ENCODE peak calls at places on chromosomes 1 and 21, in five cellular contexts. B is H9, I is trophoblast cell, Z is neuronal stem cell, Q is H1. T is an unnamed sample.

GRCh38 chr1:58047265-58047858 is 499.2 kb downstream of the OMA1 start:
- DNase-seq in B (no peak), I (peak; percentile 46), Z (no peak), Q (no peak), T (peak; percentile 9)

GRCh38 chr21:43881283-43881682 is 16.3 kb downstream of the AGPAT3 start:
- DNase-seq in B (no peak), I (no peak), Z (no peak), Q (no peak), T (no peak)

GRCh38 chr1:9539829-9540550 is 725 bp downstream of the SLC25A33 start:
- DNase-seq in B (peak; percentile 48), I (peak; percentile 33), Z (peak; percentile 56), Q (no peak), T (peak; percentile 76)

GRCh38 chr1:207962716-207963428 is 51.9 kb upstream of the CD34 start:
- DNase-seq in B (no peak), I (peak; percentile 22), Z (no peak), Q (no peak), T (no peak)

GRCh38 chr1:203120325-203121138 is 7.0 kb upstream of the ADORA1 start:
- DNase-seq in B (peak; percentile 14), I (no peak), Z (no peak), Q (no peak), T (no peak)

GRCh38 chr1:10338047-10338446 is 60.8 kb upstream of the PGD start:
- DNase-seq in B (peak; percentile 61), I (peak; percentile 26), Z (peak; percentile 21), Q (peak; percentile 7), T (peak; percentile 36)

GRCh38 chr1:115088115-115088794 is 1.0 kb downstream of the TSPAN2 start:
- DNase-seq in B (no peak), I (no peak), Z (no peak), Q (no peak), T (no peak)

GRCh38 chr1:198212675-198213074 is 55.9 kb downstream of the NEK7 start:
- DNase-seq in B (no peak), I (peak; percentile 92), Z (no peak), Q (no peak), T (peak; percentile 93)

GRCh38 chr1:180911640-180912161 is 996 bp upstream of the KIAA1614 start:
- DNase-seq in B (peak; percentile 43), I (peak; percentile 48), Z (no peak), Q (no peak), T (peak; percentile 38)

GRCh38 chr1:68204965-68205630 is 27.2 kb downstream of the WLS start:
- DNase-seq in B (no peak), I (no peak), Z (no peak), Q (no peak), T (no peak)

GRCh38 chr1:194705123-194705522 is 1518.7 kb upstream of the B3GALT2 start:
- DNase-seq in B (no peak), I (peak; percentile 56), Z (no peak), Q (no peak), T (no peak)

GRCh38 chr1:54947540-54947939 is 32.9 kb upstream of the TMEM61 start:
- DNase-seq in B (no peak), I (no peak), Z (no peak), Q (no peak), T (no peak)

GRCh38 chr1:54945393-54945936 is 35.0 kb upstream of the TMEM61 start:
- DNase-seq in B (no peak), I (no peak), Z (no peak), Q (no peak), T (no peak)

GRCh38 chr1:54942976-54943375 is 37.5 kb upstream of the TMEM61 start:
- DNase-seq in B (no peak), I (no peak), Z (no peak), Q (no peak), T (no peak)

GRCh38 chr1:54940027-54940426 is 40.4 kb upstream of the TMEM61 start:
- DNase-seq in B (no peak), I (no peak), Z (no peak), Q (no peak), T (no peak)

GRCh38 chr1:54944610-54945392 is 35.6 kb upstream of the TMEM61 start:
- DNase-seq in B (peak; percentile 83), I (peak; percentile 85), Z (peak; percentile 67), Q (peak; percentile 54), T (peak; percentile 82)
- H2BK12ac ChIP-seq in B (no peak overlapping the region), I (no peak overlapping the region), Z (no peak overlapping the region), Q (peak overlapping the region; percentile 56), T (no peak overlapping the region)

GRCh38 chr1:201582977-201583376 is 44.0 kb downstream of the NAV1 start:
- DNase-seq in B (no peak), I (no peak), Z (no peak), Q (no peak), T (no peak)

GRCh38 chr1:201583663-201584062 is 44.7 kb downstream of the NAV1 start:
- DNase-seq in B (no peak), I (no peak), Z (no peak), Q (no peak), T (no peak)

GRCh38 chr1:201585099-201585498 is 46.2 kb downstream of the NAV1 start:
- DNase-seq in B (no peak), I (no peak), Z (no peak), Q (no peak), T (peak; percentile 87)

GRCh38 chr1:201584510-201584991 is 45.6 kb downstream of the NAV1 start:
- DNase-seq in B (no peak), I (peak; percentile 20), Z (no peak), Q (no peak), T (peak; percentile 96)

DNA sequence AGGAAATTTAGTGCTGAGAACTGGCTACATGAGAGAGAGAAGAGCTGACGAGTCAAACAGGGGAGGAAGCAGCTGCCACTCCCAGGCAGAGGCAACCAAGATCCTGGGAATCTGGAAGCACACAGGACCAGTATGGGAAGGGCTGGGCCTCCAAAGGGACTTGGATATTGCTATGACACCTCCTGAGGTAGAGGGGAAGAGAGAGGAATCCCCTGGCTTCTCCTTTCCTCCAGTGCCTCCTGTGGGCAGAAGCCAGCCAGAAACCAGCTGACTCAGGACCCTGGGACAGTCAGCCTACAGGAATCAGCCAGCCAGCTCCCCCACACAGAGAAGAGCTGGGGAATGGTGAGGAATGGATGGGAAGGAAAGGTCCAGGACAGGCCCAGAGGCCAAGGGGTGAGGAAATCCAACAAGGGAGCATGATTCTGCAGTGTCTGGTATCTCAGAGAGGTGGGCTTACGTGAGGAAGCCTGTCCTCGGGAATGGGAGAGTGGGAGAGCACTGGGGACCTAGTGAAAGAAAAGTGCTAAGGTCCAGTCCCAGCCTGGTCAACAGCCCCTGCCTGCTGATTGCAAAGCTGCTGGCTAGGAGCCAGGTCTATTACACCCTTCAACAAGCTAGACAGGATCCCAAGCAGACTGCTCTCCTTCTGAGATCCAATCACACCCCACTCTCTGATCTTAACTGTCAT is 43.5 kb downstream of the NAV1 start:
- DNase-seq in B (no peak), I (no peak), Z (no peak), Q (no peak), T (peak; percentile 90)
- H3K23ac ChIP-seq in B (no peak overlapping the region), I (no peak overlapping the region), Z (no peak overlapping the region), Q (no peak overlapping the region), T (peak overlapping the region; percentile 14)

DNA sequence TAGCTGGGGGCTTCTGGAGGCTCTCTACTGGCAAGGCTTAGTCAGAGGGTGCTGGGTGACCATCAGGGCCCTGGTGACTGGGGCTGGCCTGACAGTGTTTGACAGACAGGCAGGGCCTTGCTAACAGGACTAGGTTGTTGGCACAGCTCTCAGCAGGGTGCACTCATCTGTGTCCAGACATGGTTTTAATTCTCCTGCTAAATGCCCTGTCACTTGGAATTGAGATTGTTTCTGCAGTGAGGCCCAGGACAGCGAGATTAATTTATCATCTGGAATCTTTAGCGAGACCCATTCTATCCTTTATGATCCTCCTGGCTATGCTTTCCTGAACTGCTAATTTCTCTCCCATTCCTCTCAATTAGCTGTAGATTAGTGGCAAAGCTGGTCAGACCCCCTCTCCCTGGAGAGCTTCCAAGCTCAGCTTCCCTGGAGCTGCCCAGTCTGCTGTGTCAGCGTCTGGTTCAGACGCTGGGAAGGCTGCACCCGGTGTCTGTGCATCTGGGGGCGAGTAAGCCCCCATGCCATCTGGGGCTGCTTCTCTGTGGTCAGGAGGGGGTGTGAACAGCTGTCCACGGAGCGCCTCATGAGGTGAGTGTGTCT is 20.9 kb downstream of the SLC6A17 start:
- DNase-seq in B (no peak), I (no peak), Z (no peak), Q (no peak), T (no peak)
- H2BK12ac ChIP-seq in B (no peak overlapping the region), I (no peak overlapping the region), Z (no peak overlapping the region), Q (no peak overlapping the region), T (no peak overlapping the region)

GRCh38 chr1:148333875-148334338 is 149.2 kb downstream of the PPIAL4G start:
- DNase-seq in B (no peak), I (no peak), Z (no peak), Q (no peak), T (no peak)

GRCh38 chr1:148328884-148329283 is 154.2 kb downstream of the PPIAL4G start:
- DNase-seq in B (no peak), I (no peak), Z (no peak), Q (no peak), T (no peak)

GRCh38 chr1:148334339-148335130 is 148.6 kb downstream of the PPIAL4G start:
- DNase-seq in B (peak; percentile 97), I (peak; percentile 84), Z (peak; percentile 76), Q (peak; percentile 86), T (peak; percentile 96)
- H3K23ac ChIP-seq in B (no peak overlapping the region), I (no peak overlapping the region), Z (peak overlapping the region; percentile 95), Q (no peak overlapping the region), T (no peak overlapping the region)

DNA sequence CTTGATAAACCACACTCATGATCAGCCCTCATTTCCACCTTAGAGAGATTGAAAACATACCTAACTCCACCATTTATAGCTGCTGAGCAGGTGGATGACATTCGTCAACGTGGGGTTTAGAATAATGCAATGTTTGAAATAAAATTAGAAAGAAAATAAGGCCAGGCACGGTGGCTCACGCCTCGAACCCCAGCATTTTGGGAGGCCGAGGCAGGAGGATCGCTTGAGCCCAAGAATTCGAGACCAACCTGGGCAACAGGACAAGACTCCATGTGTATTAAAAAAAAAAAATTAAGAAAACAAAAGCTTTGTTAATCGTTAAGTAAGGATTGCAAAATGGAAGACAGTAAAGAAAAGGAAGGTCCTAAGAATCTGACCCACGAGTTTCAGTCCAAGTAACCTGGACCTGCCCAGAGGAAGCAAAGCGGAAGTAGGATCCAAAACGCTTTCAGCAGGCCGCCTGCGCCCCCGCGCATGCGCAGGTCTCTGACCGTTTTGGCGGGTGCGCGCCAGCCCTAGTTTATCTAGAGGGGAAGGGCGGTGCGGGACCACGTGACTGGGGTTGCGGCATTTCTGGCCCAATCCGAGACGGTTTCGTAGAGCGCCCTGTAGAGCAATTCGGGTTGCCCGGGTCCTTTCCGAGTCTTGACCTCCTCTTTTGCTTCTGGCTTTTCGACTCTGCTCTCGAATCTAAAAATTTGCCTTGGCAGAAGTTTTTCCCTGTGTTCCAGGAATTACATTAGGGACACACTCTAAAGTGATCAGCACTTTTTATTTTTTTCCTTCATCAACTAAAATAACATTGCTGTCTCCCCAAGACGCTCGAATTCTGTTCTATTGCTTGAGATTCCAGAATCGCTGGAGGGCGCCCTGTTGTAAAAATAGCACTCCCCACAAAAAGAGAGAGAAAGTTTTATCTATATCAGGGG is 22.5 kb downstream of the ANP32E start:
- DNase-seq in B (peak; percentile 98), I (peak; percentile 96), Z (peak; percentile 83), Q (peak; percentile 94), T (peak; percentile 91)
- H2BK12ac ChIP-seq in B (no peak overlapping the region), I (no peak overlapping the region), Z (no peak overlapping the region), Q (no peak overlapping the region), T (no peak overlapping the region)

DNA sequence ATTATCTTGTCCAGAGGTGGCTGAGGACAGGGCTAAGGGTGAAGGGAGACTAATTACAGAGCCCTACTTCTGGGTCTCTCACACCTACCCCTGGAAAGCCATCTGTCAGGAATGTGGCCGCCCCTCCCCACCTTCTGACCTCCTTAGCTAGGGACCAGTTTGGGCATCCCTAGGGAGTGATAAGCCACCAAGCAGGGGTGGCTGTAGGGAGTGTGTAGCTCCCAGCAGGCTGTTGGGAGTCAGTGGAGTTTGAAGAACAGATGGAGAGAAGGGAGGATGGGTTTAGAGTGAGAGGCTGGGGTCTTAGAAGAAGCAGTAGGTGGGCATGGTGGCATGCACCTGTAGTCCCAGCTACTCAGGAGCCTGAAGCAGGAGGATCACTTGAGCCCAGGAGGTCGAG is 808 bp upstream of the SERINC2 start:
- DNase-seq in B (no peak), I (no peak), Z (no peak), Q (no peak), T (no peak)
- H3K23ac ChIP-seq in B (no peak overlapping the region), I (no peak overlapping the region), Z (no peak overlapping the region), Q (no peak overlapping the region), T (no peak overlapping the region)

T was measured in mesenchymal stem cell.